ENCODE peak calls at places on chromosomes 3 and 15, in seven cellular contexts. One of them, this sample, is unnamed.

GRCh38 chr15:68340711-68341671 is 63.4 kb downstream of the FEM1B start:
- DNase-seq in brain pericyte: no peak
- DNase-seq in activated T-cell treated with anti-CD3 and anti-CD28 coated beads for 1 hour: no peak
- DNase-seq in mammary epithelial cell: no peak
- DNase-seq in heart left ventricle: no peak
- DNase-seq in ovary: no peak
- DNase-seq in lower leg skin: no peak
- DNase-seq in this sample: no peak

GRCh38 chr3:147419062-147419701 is 10.0 kb downstream of the ZIC1 start:
- DNase-seq in brain pericyte: peak; percentile 97
- DNase-seq in activated T-cell treated with anti-CD3 and anti-CD28 coated beads for 1 hour: no peak
- DNase-seq in mammary epithelial cell: no peak
- DNase-seq in heart left ventricle: no peak
- DNase-seq in ovary: peak; percentile 35
- DNase-seq in lower leg skin: peak; percentile 97
- DNase-seq in this sample: no peak

GRCh38 chr3:124351430-124352142 is 359.7 kb upstream of the ROPN1 start:
- DNase-seq in brain pericyte: no peak
- DNase-seq in activated T-cell treated with anti-CD3 and anti-CD28 coated beads for 1 hour: no peak
- DNase-seq in mammary epithelial cell: peak; percentile 28
- DNase-seq in heart left ventricle: peak; percentile 23
- DNase-seq in ovary: no peak
- DNase-seq in lower leg skin: no peak
- DNase-seq in this sample: no peak

GRCh38 chr15:98916826-98917225 is 90.8 kb downstream of the PGPEP1L start:
- DNase-seq in brain pericyte: no peak
- DNase-seq in activated T-cell treated with anti-CD3 and anti-CD28 coated beads for 1 hour: no peak
- DNase-seq in mammary epithelial cell: no peak
- DNase-seq in heart left ventricle: no peak
- DNase-seq in ovary: no peak
- DNase-seq in lower leg skin: no peak
- DNase-seq in this sample: no peak

GRCh38 chr3:187265461-187265955 is 26.0 kb downstream of the MASP1 start:
- DNase-seq in brain pericyte: no peak
- DNase-seq in activated T-cell treated with anti-CD3 and anti-CD28 coated beads for 1 hour: no peak
- DNase-seq in mammary epithelial cell: no peak
- DNase-seq in heart left ventricle: peak; percentile 45
- DNase-seq in ovary: no peak
- DNase-seq in lower leg skin: no peak
- DNase-seq in this sample: no peak

GRCh38 chr15:85532689-85533088 is 152.3 kb downstream of the AKAP13 start:
- DNase-seq in brain pericyte: no peak
- DNase-seq in activated T-cell treated with anti-CD3 and anti-CD28 coated beads for 1 hour: no peak
- DNase-seq in mammary epithelial cell: no peak
- DNase-seq in heart left ventricle: peak; percentile 53
- DNase-seq in ovary: no peak
- DNase-seq in lower leg skin: no peak
- DNase-seq in this sample: no peak

GRCh38 chr15:75051161-75051560 is 27.8 kb downstream of the PPCDC start:
- DNase-seq in brain pericyte: no peak
- DNase-seq in activated T-cell treated with anti-CD3 and anti-CD28 coated beads for 1 hour: no peak
- DNase-seq in mammary epithelial cell: no peak
- DNase-seq in heart left ventricle: peak; percentile 58
- DNase-seq in ovary: no peak
- DNase-seq in lower leg skin: no peak
- DNase-seq in this sample: no peak

GRCh38 chr15:91853968-91854943 is 748 bp downstream of the SLCO3A1 start:
- DNase-seq in brain pericyte: no peak
- DNase-seq in activated T-cell treated with anti-CD3 and anti-CD28 coated beads for 1 hour: peak; percentile 27
- DNase-seq in mammary epithelial cell: peak; percentile 47
- DNase-seq in heart left ventricle: peak; percentile 58
- DNase-seq in ovary: peak; percentile 65
- DNase-seq in lower leg skin: peak; percentile 91
- DNase-seq in this sample: peak; percentile 43

GRCh38 chr15:78808550-78808949 is 2.7 kb downstream of the ADAMTS7 start:
- DNase-seq in brain pericyte: no peak
- DNase-seq in activated T-cell treated with anti-CD3 and anti-CD28 coated beads for 1 hour: no peak
- DNase-seq in mammary epithelial cell: peak; percentile 35
- DNase-seq in heart left ventricle: peak; percentile 60
- DNase-seq in ovary: no peak
- DNase-seq in lower leg skin: no peak
- DNase-seq in this sample: no peak

GRCh38 chr15:62171882-62172281 is 6.8 kb upstream of the C2CD4B start:
- DNase-seq in brain pericyte: no peak
- DNase-seq in activated T-cell treated with anti-CD3 and anti-CD28 coated beads for 1 hour: no peak
- DNase-seq in mammary epithelial cell: no peak
- DNase-seq in heart left ventricle: no peak
- DNase-seq in ovary: no peak
- DNase-seq in lower leg skin: no peak
- DNase-seq in this sample: no peak

GRCh38 chr15:90885432-90886290 is 1.4 kb downstream of the FES start:
- DNase-seq in brain pericyte: no peak
- DNase-seq in activated T-cell treated with anti-CD3 and anti-CD28 coated beads for 1 hour: peak; percentile 80
- DNase-seq in mammary epithelial cell: no peak
- DNase-seq in heart left ventricle: peak; percentile 84
- DNase-seq in ovary: peak; percentile 87
- DNase-seq in lower leg skin: peak; percentile 97
- DNase-seq in this sample: peak; percentile 76

GRCh38 chr15:90691369-90691768 is 25.8 kb upstream of the BLM start:
- DNase-seq in brain pericyte: no peak
- DNase-seq in activated T-cell treated with anti-CD3 and anti-CD28 coated beads for 1 hour: no peak
- DNase-seq in mammary epithelial cell: no peak
- DNase-seq in heart left ventricle: no peak
- DNase-seq in ovary: no peak
- DNase-seq in lower leg skin: peak; percentile 21
- DNase-seq in this sample: no peak

GRCh38 chr3:133831966-133832801 is 26.6 kb downstream of the SRPRB start:
- DNase-seq in brain pericyte: no peak
- DNase-seq in activated T-cell treated with anti-CD3 and anti-CD28 coated beads for 1 hour: no peak
- DNase-seq in mammary epithelial cell: no peak
- DNase-seq in heart left ventricle: no peak
- DNase-seq in ovary: no peak
- DNase-seq in lower leg skin: no peak
- DNase-seq in this sample: no peak

GRCh38 chr3:37590328-37591079 is 271.2 kb upstream of the CTDSPL start:
- DNase-seq in brain pericyte: no peak
- DNase-seq in activated T-cell treated with anti-CD3 and anti-CD28 coated beads for 1 hour: no peak
- DNase-seq in mammary epithelial cell: no peak
- DNase-seq in heart left ventricle: peak; percentile 34
- DNase-seq in ovary: no peak
- DNase-seq in lower leg skin: peak; percentile 89
- DNase-seq in this sample: no peak

GRCh38 chr3:100207886-100208285 is 52.9 kb upstream of the TBC1D23 start:
- DNase-seq in brain pericyte: no peak
- DNase-seq in activated T-cell treated with anti-CD3 and anti-CD28 coated beads for 1 hour: no peak
- DNase-seq in mammary epithelial cell: no peak
- DNase-seq in heart left ventricle: no peak
- DNase-seq in ovary: no peak
- DNase-seq in lower leg skin: no peak
- DNase-seq in this sample: no peak